ENCODE peak calls at places on chromosome 20, in four cellular contexts. One of them, this sample, is unnamed.

GRCh38 chr20:19921349-19921793 is 95.8 kb upstream of the NAA20 start:
- DNase-seq in RWPE1: no peak
- DNase-seq in activated CD4-positive, alpha-beta T cell treated with anti-CD3 and anti-CD28 coated beads, Interleukin-2, amount 50 U/mL, for 1 hour: no peak
- DNase-seq in heart left ventricle: peak
- DNase-seq in this sample: no peak

GRCh38 chr20:50646483-50646996 is 44.8 kb downstream of the RIPOR3 start:
- DNase-seq in RWPE1: no peak
- DNase-seq in activated CD4-positive, alpha-beta T cell treated with anti-CD3 and anti-CD28 coated beads, Interleukin-2, amount 50 U/mL, for 1 hour: no peak
- DNase-seq in heart left ventricle: no peak
- DNase-seq in this sample: no peak

GRCh38 chr20:45097485-45098095 is 3.3 kb downstream of the KCNS1 start:
- DNase-seq in RWPE1: peak
- DNase-seq in activated CD4-positive, alpha-beta T cell treated with anti-CD3 and anti-CD28 coated beads, Interleukin-2, amount 50 U/mL, for 1 hour: peak
- DNase-seq in heart left ventricle: no peak
- DNase-seq in this sample: peak

GRCh38 chr20:24677626-24678328 is 208.3 kb downstream of the SYNDIG1 start:
- DNase-seq in RWPE1: no peak
- DNase-seq in activated CD4-positive, alpha-beta T cell treated with anti-CD3 and anti-CD28 coated beads, Interleukin-2, amount 50 U/mL, for 1 hour: no peak
- DNase-seq in heart left ventricle: no peak
- DNase-seq in this sample: no peak

GRCh38 chr20:23641936-23642751 is 4.4 kb upstream of the CST3 start:
- DNase-seq in RWPE1: peak
- DNase-seq in activated CD4-positive, alpha-beta T cell treated with anti-CD3 and anti-CD28 coated beads, Interleukin-2, amount 50 U/mL, for 1 hour: no peak
- DNase-seq in heart left ventricle: no peak
- DNase-seq in this sample: no peak

GRCh38 chr20:58313366-58313765 is 3.9 kb downstream of the RAB22A start:
- DNase-seq in RWPE1: no peak
- DNase-seq in activated CD4-positive, alpha-beta T cell treated with anti-CD3 and anti-CD28 coated beads, Interleukin-2, amount 50 U/mL, for 1 hour: no peak
- DNase-seq in heart left ventricle: no peak
- DNase-seq in this sample: peak

GRCh38 chr20:15784020-15784419 is 789.2 kb downstream of the KIF16B start:
- DNase-seq in RWPE1: no peak
- DNase-seq in activated CD4-positive, alpha-beta T cell treated with anti-CD3 and anti-CD28 coated beads, Interleukin-2, amount 50 U/mL, for 1 hour: no peak
- DNase-seq in heart left ventricle: no peak
- DNase-seq in this sample: no peak

GRCh38 chr20:13274311-13274965 is 53.4 kb downstream of the ISM1 start:
- DNase-seq in RWPE1: no peak
- DNase-seq in activated CD4-positive, alpha-beta T cell treated with anti-CD3 and anti-CD28 coated beads, Interleukin-2, amount 50 U/mL, for 1 hour: no peak
- DNase-seq in heart left ventricle: peak
- DNase-seq in this sample: no peak

GRCh38 chr20:4813076-4813838 is 91.5 kb downstream of the PRND start:
- DNase-seq in RWPE1: no peak
- DNase-seq in activated CD4-positive, alpha-beta T cell treated with anti-CD3 and anti-CD28 coated beads, Interleukin-2, amount 50 U/mL, for 1 hour: peak
- DNase-seq in heart left ventricle: peak
- DNase-seq in this sample: peak

GRCh38 chr20:18001131-18001921 is 32.5 kb downstream of the MGME1 start:
- DNase-seq in RWPE1: peak
- DNase-seq in activated CD4-positive, alpha-beta T cell treated with anti-CD3 and anti-CD28 coated beads, Interleukin-2, amount 50 U/mL, for 1 hour: no peak
- DNase-seq in heart left ventricle: peak
- DNase-seq in this sample: no peak

GRCh38 chr20:13009682-13010406 is 1.1 kb downstream of the SPTLC3 start:
- DNase-seq in RWPE1: peak
- DNase-seq in activated CD4-positive, alpha-beta T cell treated with anti-CD3 and anti-CD28 coated beads, Interleukin-2, amount 50 U/mL, for 1 hour: no peak
- DNase-seq in heart left ventricle: peak
- DNase-seq in this sample: peak

GRCh38 chr20:10861619-10862018 is 187.8 kb upstream of the JAG1 start:
- DNase-seq in RWPE1: peak
- DNase-seq in activated CD4-positive, alpha-beta T cell treated with anti-CD3 and anti-CD28 coated beads, Interleukin-2, amount 50 U/mL, for 1 hour: no peak
- DNase-seq in heart left ventricle: no peak
- DNase-seq in this sample: no peak

GRCh38 chr20:7171911-7172310 is 404.4 kb downstream of the BMP2 start:
- DNase-seq in RWPE1: no peak
- DNase-seq in activated CD4-positive, alpha-beta T cell treated with anti-CD3 and anti-CD28 coated beads, Interleukin-2, amount 50 U/mL, for 1 hour: no peak
- DNase-seq in heart left ventricle: no peak
- DNase-seq in this sample: no peak

GRCh38 chr20:58850693-58851174 is at the start of gene GNAS-AS1:
- DNase-seq in RWPE1: peak
- DNase-seq in activated CD4-positive, alpha-beta T cell treated with anti-CD3 and anti-CD28 coated beads, Interleukin-2, amount 50 U/mL, for 1 hour: peak
- DNase-seq in heart left ventricle: peak
- DNase-seq in this sample: peak

GRCh38 chr20:47008842-47009518 is 114.3 kb downstream of the EYA2 start:
- DNase-seq in RWPE1: no peak
- DNase-seq in activated CD4-positive, alpha-beta T cell treated with anti-CD3 and anti-CD28 coated beads, Interleukin-2, amount 50 U/mL, for 1 hour: no peak
- DNase-seq in heart left ventricle: no peak
- DNase-seq in this sample: no peak

GRCh38 chr20:32062776-32063170 is 10.7 kb downstream of the HCK start:
- DNase-seq in RWPE1: no peak
- DNase-seq in activated CD4-positive, alpha-beta T cell treated with anti-CD3 and anti-CD28 coated beads, Interleukin-2, amount 50 U/mL, for 1 hour: no peak
- DNase-seq in heart left ventricle: peak
- DNase-seq in this sample: no peak